ENCODE peak calls at places on chromosomes 4 and X, in four cellular contexts. T is keratinocyte, C is OCI-LY7, F is tibial nerve. D is an unnamed sample.

GRCh38 chrX:124217289-124218251 is 114.9 kb upstream of the TEX13D start:
- DNase-seq in T (peak), C (peak), F (no peak), D (no peak)

GRCh38 chr4:186792994-186793393 is 69.3 kb upstream of the FAT1 start:
- DNase-seq in T (no peak), C (no peak), F (no peak), D (no peak)

GRCh38 chrX:42776195-42776594 is 1.8 kb downstream of the PPP1R2C start:
- DNase-seq in T (no peak), C (peak), F (no peak), D (no peak)

GRCh38 chr4:123597586-123597985 is 201.0 kb downstream of the SPRY1 start:
- DNase-seq in T (no peak), C (no peak), F (no peak), D (no peak)

GRCh38 chrX:133852837-133853236 is 132.6 kb downstream of the GPC3 start:
- DNase-seq in T (no peak), C (no peak), F (no peak), D (no peak)

GRCh38 chrX:33808636-33809035 is 323.5 kb downstream of the FAM47A start:
- DNase-seq in T (no peak), C (no peak), F (no peak), D (no peak)

GRCh38 chrX:149511081-149511480 is 6.0 kb upstream of the IDS start:
- DNase-seq in T (no peak), C (no peak), F (no peak), D (peak)

GRCh38 chrX:107629533-107629909 is 1.2 kb downstream of the PRPS1 start:
- DNase-seq in T (no peak), C (peak), F (no peak), D (no peak)

GRCh38 chr4:163554870-163555465 is 60.5 kb downstream of the TMA16 start:
- DNase-seq in T (no peak), C (peak), F (no peak), D (no peak)

GRCh38 chrX:123422875-123423274 is 238.8 kb downstream of the GRIA3 start:
- DNase-seq in T (no peak), C (peak), F (no peak), D (no peak)

GRCh38 chrX:153878969-153879653 is 6.9 kb downstream of the L1CAM start:
- DNase-seq in T (no peak), C (no peak), F (no peak), D (no peak)

GRCh38 chrX:107894038-107894437 is 68.4 kb downstream of the MID2 start:
- DNase-seq in T (peak), C (peak), F (no peak), D (no peak)

GRCh38 chr4:33996075-33996718 is 2248.1 kb downstream of the ARAP2 start:
- DNase-seq in T (no peak), C (no peak), F (no peak), D (peak)

GRCh38 chrX:73944582-73944947 is 359.4 kb upstream of the ZCCHC13 start:
- DNase-seq in T (no peak), C (no peak), F (no peak), D (no peak)

GRCh38 chr4:153602758-153603157 is 81.3 kb upstream of the TLR2 start:
- DNase-seq in T (no peak), C (no peak), F (no peak), D (no peak)

GRCh38 chrX:9729161-9729885 is 36.3 kb downstream of the GPR143 start:
- DNase-seq in T (no peak), C (no peak), F (no peak), D (no peak)

GRCh38 chr4:142331646-142332045 is 514.5 kb downstream of the INPP4B start:
- DNase-seq in T (no peak), C (no peak), F (no peak), D (no peak)

GRCh38 chrX:68867458-68868166 is 38.8 kb downstream of the EFNB1 start:
- DNase-seq in T (no peak), C (no peak), F (no peak), D (no peak)

GRCh38 chr4:57159866-57160265 is 49.7 kb upstream of the IGFBP7 start:
- DNase-seq in T (no peak), C (no peak), F (no peak), D (no peak)

GRCh38 chr4:186134254-186134653 is 29.8 kb downstream of the FAM149A start:
- DNase-seq in T (no peak), C (no peak), F (no peak), D (no peak)

GRCh38 chrX:24245201-24245600 is 68.7 kb downstream of the SUPT20HL2 start:
- DNase-seq in T (no peak), C (no peak), F (no peak), D (peak)

GRCh38 chrX:115642895-115643530 is 82.0 kb downstream of the PLS3 start:
- DNase-seq in T (no peak), C (peak), F (peak), D (no peak)

GRCh38 chrX:123184199-123184857 is at the start of gene GRIA3:
- DNase-seq in T (no peak), C (no peak), F (no peak), D (no peak)

GRCh38 chrX:98523026-98523425 is 1639.3 kb downstream of the RPA4 start:
- DNase-seq in T (no peak), C (no peak), F (no peak), D (no peak)

GRCh38 chr4:145756244-145756643 is 76.3 kb downstream of the C4orf51 start:
- DNase-seq in T (no peak), C (no peak), F (no peak), D (no peak)

GRCh38 chrX:88136328-88136727 is 610.7 kb upstream of the CPXCR1 start:
- DNase-seq in T (no peak), C (no peak), F (no peak), D (no peak)

GRCh38 chr4:7049739-7050138 is 6.6 kb downstream of the TADA2B start:
- DNase-seq in T (no peak), C (no peak), F (no peak), D (no peak)

GRCh38 chrX:11789809-11790208 is 31.8 kb downstream of the MSL3 start:
- DNase-seq in T (no peak), C (peak), F (no peak), D (no peak)
- H3K27ac ChIP-seq in T (no peak), C (no peak), F (no peak), D (no peak)

GRCh38 chrX:5528057-5528456 is 700.6 kb downstream of the NLGN4X start:
- DNase-seq in T (no peak), C (no peak), F (no peak), D (no peak)

DNA sequence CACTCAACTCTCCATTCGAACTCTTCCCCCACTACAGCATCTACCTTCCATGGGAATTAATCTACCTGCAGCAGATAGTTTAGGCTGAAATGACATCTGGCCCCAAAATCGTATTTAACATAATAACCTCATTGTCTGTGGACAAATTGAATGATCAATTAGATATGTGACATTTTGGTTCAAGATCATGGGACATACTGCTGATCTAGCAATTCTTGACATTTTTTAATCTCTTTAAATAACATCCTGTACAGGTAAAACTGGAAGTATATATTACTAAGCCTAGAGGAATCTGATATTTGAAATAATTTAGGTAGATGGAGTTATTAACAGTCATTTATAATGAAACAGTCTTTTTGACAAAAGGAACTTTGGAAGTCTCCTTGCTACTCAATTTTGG is 702.5 kb downstream of the NLGN4X start:
- DNase-seq in T (no peak), C (no peak), F (no peak), D (no peak)
- H3K27ac ChIP-seq in T (no peak), C (no peak), F (no peak), D (no peak)

GRCh38 chrX:40097101-40097491 is 662 bp downstream of the BCOR start:
- DNase-seq in T (no peak), C (no peak), F (no peak), D (no peak)

GRCh38 chrX:40099046-40099968 is 1.5 kb upstream of the BCOR start:
- DNase-seq in T (no peak), C (peak), F (no peak), D (no peak)

GRCh38 chrX:40098264-40099045 is 697 bp upstream of the BCOR start:
- DNase-seq in T (no peak), C (peak), F (no peak), D (no peak)

GRCh38 chrX:40096395-40097091 is 1.2 kb downstream of the BCOR start:
- DNase-seq in T (no peak), C (peak), F (no peak), D (no peak)

GRCh38 chrX:40097492-40098263 is at the start of gene BCOR:
- DNase-seq in T (no peak), C (peak), F (no peak), D (no peak)
- H3K27ac ChIP-seq in T (no peak), C (peak), F (peak), D (peak)

DNA sequence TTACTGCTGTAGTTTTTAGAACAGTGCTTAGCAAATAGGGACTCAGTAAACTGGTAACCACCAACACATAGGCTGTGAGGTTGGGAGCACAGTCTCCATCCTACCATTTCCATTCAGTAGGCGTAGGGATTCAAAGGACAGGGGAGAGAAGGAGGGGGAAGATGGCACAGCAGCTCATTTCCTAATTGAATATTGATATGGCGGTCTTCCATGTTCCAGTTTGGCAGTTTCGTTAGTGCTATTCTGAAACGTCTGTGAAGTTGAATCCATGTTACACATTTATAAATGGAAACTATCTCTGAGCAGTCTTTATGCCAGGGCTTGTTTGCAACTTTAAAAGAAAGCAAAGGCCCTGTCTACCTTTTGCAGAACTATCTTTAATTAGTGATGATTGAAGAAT is 105.5 kb downstream of the PARM1 start:
- DNase-seq in T (no peak), C (no peak), F (no peak), D (no peak)
- H3K27ac ChIP-seq in T (no peak), C (no peak), F (no peak), D (no peak)

GRCh38 chrX:39195156-39195555 is 393.9 kb downstream of the MID1IP1 start:
- DNase-seq in T (no peak), C (no peak), F (no peak), D (no peak)

GRCh38 chrX:39199429-39199828 is 398.2 kb downstream of the MID1IP1 start:
- DNase-seq in T (no peak), C (no peak), F (no peak), D (no peak)

GRCh38 chrX:39196192-39197102 is 395.2 kb downstream of the MID1IP1 start:
- DNase-seq in T (peak), C (peak), F (peak), D (peak)

DNA sequence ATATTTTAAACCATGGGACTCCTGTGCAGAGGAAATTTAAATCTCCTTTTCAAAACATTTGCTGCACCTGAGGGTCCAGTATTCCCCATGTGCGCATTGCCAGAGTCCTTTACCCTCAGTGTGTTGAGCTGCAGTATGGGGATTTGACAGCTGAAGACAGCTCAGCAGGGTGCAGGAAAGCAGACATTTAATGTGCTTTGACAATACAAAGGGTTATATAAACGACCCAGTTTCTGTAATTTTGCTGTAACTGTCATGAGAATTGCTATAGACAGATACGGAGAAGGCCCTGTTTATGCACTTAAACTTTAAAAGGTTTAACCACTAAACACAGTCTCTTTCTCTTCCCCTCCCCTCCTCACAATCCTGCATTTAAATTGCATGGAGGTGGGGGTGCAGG is 393.4 kb downstream of the MID1IP1 start:
- DNase-seq in T (no peak), C (no peak), F (no peak), D (no peak)
- H3K27ac ChIP-seq in T (no peak), C (no peak), F (no peak), D (no peak)

GRCh38 chr4:115965588-115965987 is 852.2 kb upstream of the NDST4 start:
- DNase-seq in T (no peak), C (no peak), F (no peak), D (no peak)
- H3K27ac ChIP-seq in T (no peak), C (no peak), F (no peak), D (no peak)

GRCh38 chr4:95318483-95318882 is 230.3 kb downstream of the UNC5C start:
- DNase-seq in T (no peak), C (no peak), F (no peak), D (no peak)

GRCh38 chr4:95319169-95319568 is 229.6 kb downstream of the UNC5C start:
- DNase-seq in T (no peak), C (no peak), F (no peak), D (no peak)

GRCh38 chr4:95317124-95317820 is 231.5 kb downstream of the UNC5C start:
- DNase-seq in T (no peak), C (no peak), F (no peak), D (no peak)

GRCh38 chr4:95314573-95314972 is 234.2 kb downstream of the UNC5C start:
- DNase-seq in T (no peak), C (no peak), F (no peak), D (no peak)

GRCh38 chr4:95318044-95318443 is 230.7 kb downstream of the UNC5C start:
- DNase-seq in T (no peak), C (no peak), F (no peak), D (no peak)
- H3K27ac ChIP-seq in T (no peak), C (no peak), F (no peak), D (no peak)

DNA sequence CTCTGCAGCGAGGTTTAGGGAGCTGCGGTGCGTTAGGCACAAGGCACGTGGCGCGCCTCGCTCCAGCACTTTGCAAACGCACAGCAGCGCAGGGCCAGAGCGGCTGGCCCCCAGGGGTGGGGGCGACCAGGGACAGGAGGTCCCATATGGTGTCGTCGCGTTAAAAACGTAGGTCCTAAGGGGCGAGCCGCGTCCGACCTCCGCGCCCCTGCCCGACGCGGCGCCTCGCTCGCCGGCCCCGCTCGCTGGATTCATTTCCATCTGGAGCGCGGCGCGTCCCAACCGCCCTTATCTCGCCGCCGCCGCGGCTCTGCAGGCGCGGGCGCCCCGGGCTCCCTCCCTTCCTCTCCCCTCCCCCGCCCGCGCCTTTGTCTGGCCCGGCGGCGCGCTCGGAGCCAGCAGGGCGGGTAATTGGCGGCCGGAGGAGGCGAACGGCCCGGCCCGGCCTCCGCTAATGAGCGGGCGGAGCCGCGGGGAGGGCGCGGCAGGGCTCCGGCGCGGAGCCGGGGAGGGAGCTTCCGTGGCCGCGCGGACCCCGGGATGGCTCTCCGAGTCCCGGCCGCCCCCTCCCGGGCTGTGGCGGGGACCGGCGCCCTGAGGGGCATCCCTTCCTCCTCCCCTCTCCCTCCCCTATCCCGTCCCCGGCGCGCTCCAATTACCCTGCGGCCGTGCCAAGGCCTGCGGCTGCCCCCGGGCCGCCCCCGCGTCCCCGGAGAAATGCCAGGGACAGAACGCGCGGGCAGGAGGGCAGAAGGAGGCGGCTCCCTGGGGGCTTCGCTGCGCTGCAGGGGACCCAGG is 409.0 kb downstream of the BCOR start:
- DNase-seq in T (no peak), C (no peak), F (peak), D (no peak)
- H3K27ac ChIP-seq in T (no peak), C (no peak), F (peak), D (no peak)

D was measured in epithelial cell of prostate.